ENCODE peak calls at places on chromosome 17, in five cellular contexts. E, G, X, Z and A are unnamed samples.

GRCh38 chr17:33492082-33492481 is 199.0 kb upstream of the ASIC2 start:
- DNase-seq in Z (no peak), E (no peak), G (no peak), X (no peak), A (no peak)

GRCh38 chr17:65551641-65552040 is 9.8 kb downstream of the AXIN2 start:
- DNase-seq in Z (no peak), G (no peak), E (no peak), X (no peak), A (no peak)

GRCh38 chr17:3843935-3844516 is 2.0 kb downstream of the NCBP3 start:
- DNase-seq in E (no peak), X (no peak), Z (peak; percentile 58), G (peak; percentile 24), A (no peak)

GRCh38 chr17:2233441-2233947 is 70.1 kb downstream of the SMG6 start:
- DNase-seq in Z (no peak), E (no peak), G (no peak), X (no peak), A (no peak)

GRCh38 chr17:74148901-74149596 is 54.4 kb upstream of the RPL38 start:
- DNase-seq in Z (no peak), X (no peak), E (no peak), G (no peak), A (peak; percentile 66)

GRCh38 chr17:81676906-81677305 is 6.7 kb downstream of the ARL16 start:
- DNase-seq in E (no peak), Z (no peak), X (no peak), G (no peak), A (no peak)

GRCh38 chr17:67477687-67478086 is 100.6 kb downstream of the PITPNC1 start:
- DNase-seq in E (no peak), G (peak; percentile 44), Z (no peak), X (no peak), A (no peak)

GRCh38 chr17:79482719-79483118 is 128.1 kb downstream of the RBFOX3 start:
- DNase-seq in G (no peak), Z (no peak), E (no peak), X (no peak), A (no peak)

GRCh38 chr17:77737442-77738265 is 220.8 kb upstream of the TNRC6C start:
- DNase-seq in Z (no peak), E (no peak), G (no peak), X (no peak), A (peak; percentile 81)

GRCh38 chr17:82863941-82864720 is 24.3 kb upstream of the ZNF750 start:
- DNase-seq in G (peak; percentile 80), Z (no peak), X (peak; percentile 72), E (no peak), A (no peak)

GRCh38 chr17:79803997-79804855 is 7.3 kb upstream of the CBX8 start:
- DNase-seq in X (no peak), G (peak; percentile 42), Z (no peak), E (no peak), A (no peak)

GRCh38 chr17:77999413-78000173 is 41.1 kb downstream of the TNRC6C start:
- DNase-seq in X (no peak), G (no peak), Z (no peak), E (no peak), A (no peak)

GRCh38 chr17:35361027-35361426 is 12.4 kb downstream of the SLFN11 start:
- DNase-seq in G (no peak), E (no peak), X (no peak), Z (no peak), A (no peak)

GRCh38 chr17:44865921-44866320 is 18.2 kb downstream of the HIGD1B start:
- DNase-seq in X (no peak), Z (no peak), G (no peak), E (no peak), A (no peak)

GRCh38 chr17:40545660-40546059 is 19.6 kb downstream of the CCR7 start:
- DNase-seq in X (no peak), Z (no peak), G (no peak), E (no peak), A (no peak)

GRCh38 chr17:2706911-2707510 is 4.6 kb downstream of the CLUH start:
- DNase-seq in E (no peak), Z (no peak), X (no peak), G (no peak), A (no peak)

GRCh38 chr17:17364338-17364667 is 61.1 kb downstream of the NT5M start:
- DNase-seq in Z (no peak), E (no peak), X (no peak), G (no peak), A (no peak)

GRCh38 chr17:74778960-74779359 is 2.8 kb upstream of the NAT9 start:
- DNase-seq in E (no peak), Z (no peak), X (no peak), G (no peak), A (no peak)

GRCh38 chr17:37802712-37803416 is 58.0 kb upstream of the HNF1B start:
- DNase-seq in E (no peak), Z (no peak), G (no peak), X (no peak), A (no peak)

GRCh38 chr17:48593126-48593829 is at the start of gene HOXB5:
- DNase-seq in G (no peak), Z (no peak), X (no peak), E (no peak), A (no peak)

GRCh38 chr17:50469671-50470305 is 1.1 kb upstream of the CHAD start:
- DNase-seq in E (no peak), Z (no peak), G (no peak), X (no peak), A (no peak)